ENCODE peak calls at places on chromosomes 13 and 19, in ten cellular contexts. E, I, H, K, U, P, Q, C, W and O are unnamed samples.

GRCh38 chr19:32676186-32676894 is 692 bp downstream of the RGS9BP start:
- DNase-seq in E (peak), I (no peak), H (no peak), K (no peak), U (no peak), P (no peak), Q (peak), C (no peak), W (peak), O (no peak)

GRCh38 chr19:10291554-10292205 is 1.9 kb downstream of the ICAM5 start:
- DNase-seq in E (no peak), I (no peak), H (no peak), K (no peak), U (no peak), P (peak), Q (no peak), C (no peak), W (no peak), O (no peak)

GRCh38 chr19:10516671-10517286 is 468 bp downstream of the S1PR5 start:
- DNase-seq in E (no peak), I (no peak), H (no peak), K (no peak), U (no peak), P (peak), Q (no peak), C (no peak), W (no peak), O (no peak)

GRCh38 chr19:32197896-32198882 is 147.2 kb upstream of the ZNF507 start:
- DNase-seq in E (no peak), I (no peak), H (no peak), K (no peak), U (no peak), P (no peak), Q (no peak), C (no peak), W (no peak), O (no peak)

GRCh38 chr13:49995535-49996165 is 1.2 kb upstream of the TRIM13 start:
- DNase-seq in E (no peak), I (no peak), H (no peak), K (no peak), U (no peak), P (no peak), Q (no peak), C (no peak), W (no peak), O (no peak)

GRCh38 chr19:892243-892996 is 567 bp downstream of the MED16 start:
- DNase-seq in E (no peak), I (no peak), H (no peak), K (no peak), U (no peak), P (no peak), Q (peak), C (no peak), W (no peak), O (no peak)

GRCh38 chr19:14149509-14149994 is 13.2 kb upstream of the ASF1B start:
- DNase-seq in E (no peak), I (peak), H (no peak), K (no peak), U (no peak), P (peak), Q (no peak), C (no peak), W (peak), O (no peak)

GRCh38 chr13:48233097-48233885 is at the start of gene ITM2B:
- DNase-seq in E (peak), I (no peak), H (no peak), K (no peak), U (peak), P (peak), Q (peak), C (no peak), W (peak), O (peak)

GRCh38 chr19:14161305-14161704 is 24.9 kb upstream of the ASF1B start:
- DNase-seq in E (no peak), I (no peak), H (no peak), K (no peak), U (no peak), P (peak), Q (no peak), C (no peak), W (no peak), O (no peak)

GRCh38 chr19:15397782-15398181 is 18.2 kb upstream of the AKAP8 start:
- DNase-seq in E (no peak), I (no peak), H (no peak), K (no peak), U (no peak), P (peak), Q (no peak), C (no peak), W (no peak), O (no peak)

GRCh38 chr13:22047785-22048104 is 376.9 kb downstream of the FGF9 start:
- DNase-seq in E (no peak), I (no peak), H (no peak), K (no peak), U (no peak), P (no peak), Q (no peak), C (no peak), W (no peak), O (no peak)

GRCh38 chr13:111846396-111847174 is 220.4 kb upstream of the SOX1 start:
- DNase-seq in E (no peak), I (no peak), H (no peak), K (no peak), U (peak), P (no peak), Q (no peak), C (no peak), W (no peak), O (no peak)

GRCh38 chr19:3227054-3227626 is 2.7 kb downstream of the CELF5 start:
- DNase-seq in E (no peak), I (no peak), H (no peak), K (no peak), U (no peak), P (no peak), Q (no peak), C (no peak), W (no peak), O (no peak)

GRCh38 chr19:29767039-29767735 is 44.6 kb upstream of the CCNE1 start:
- DNase-seq in E (no peak), I (no peak), H (no peak), K (no peak), U (no peak), P (peak), Q (no peak), C (no peak), W (no peak), O (no peak)

GRCh38 chr13:20171364-20171763 is 10.5 kb upstream of the GJA3 start:
- DNase-seq in E (no peak), I (no peak), H (no peak), K (no peak), U (no peak), P (no peak), Q (peak), C (no peak), W (no peak), O (no peak)

GRCh38 chr19:17385878-17386611 is 8.0 kb downstream of the CCDC194 start:
- DNase-seq in E (peak), I (peak), H (no peak), K (no peak), U (no peak), P (peak), Q (peak), C (no peak), W (peak), O (peak)

GRCh38 chr19:35641515-35642151 is at the start of gene ETV2:
- DNase-seq in E (no peak), I (no peak), H (no peak), K (no peak), U (no peak), P (peak), Q (peak), C (no peak), W (no peak), O (no peak)

GRCh38 chr13:40235160-40235796 is 431.2 kb downstream of the FOXO1 start:
- DNase-seq in E (no peak), I (no peak), H (no peak), K (no peak), U (no peak), P (no peak), Q (no peak), C (no peak), W (no peak), O (no peak)

GRCh38 chr13:109400192-109400591 is 386.2 kb downstream of the IRS2 start:
- DNase-seq in E (no peak), I (no peak), H (no peak), K (no peak), U (no peak), P (no peak), Q (no peak), C (no peak), W (no peak), O (no peak)

GRCh38 chr13:50521750-50522149 is 321.7 kb downstream of the DLEU7 start:
- DNase-seq in E (peak), I (no peak), H (no peak), K (no peak), U (peak), P (no peak), Q (no peak), C (no peak), W (no peak), O (peak)

GRCh38 chr13:31920301-31920818 is 111.2 kb upstream of the FRY start:
- DNase-seq in E (no peak), I (no peak), H (no peak), K (no peak), U (no peak), P (no peak), Q (no peak), C (no peak), W (no peak), O (no peak)

GRCh38 chr13:23674795-23675640 is 104.8 kb downstream of the TNFRSF19 start:
- DNase-seq in E (peak), I (no peak), H (no peak), K (peak), U (no peak), P (peak), Q (no peak), C (peak), W (no peak), O (no peak)

GRCh38 chr13:27958928-27959539 is 10.1 kb downstream of the CDX2 start:
- DNase-seq in E (no peak), I (no peak), H (no peak), K (no peak), U (no peak), P (peak), Q (no peak), C (no peak), W (no peak), O (no peak)

GRCh38 chr19:14555918-14556661 is 15.8 kb downstream of the NDUFB7 start:
- DNase-seq in E (peak), I (no peak), H (no peak), K (no peak), U (no peak), P (peak), Q (no peak), C (no peak), W (no peak), O (no peak)

GRCh38 chr13:98033277-98034247 is 80.1 kb downstream of the IPO5 start:
- DNase-seq in E (peak), I (no peak), H (no peak), K (no peak), U (no peak), P (peak), Q (peak), C (no peak), W (no peak), O (peak)

GRCh38 chr19:6211632-6212402 is 68.0 kb downstream of the MLLT1 start:
- DNase-seq in E (no peak), I (no peak), H (no peak), K (no peak), U (no peak), P (peak), Q (no peak), C (no peak), W (no peak), O (no peak)

GRCh38 chr13:99863789-99864626 is 107.6 kb downstream of the ZIC5 start:
- DNase-seq in E (no peak), I (no peak), H (no peak), K (no peak), U (no peak), P (no peak), Q (no peak), C (no peak), W (no peak), O (no peak)

GRCh38 chr19:16527971-16528521 is 14.2 kb downstream of the CHERP start:
- DNase-seq in E (peak), I (no peak), H (no peak), K (no peak), U (no peak), P (peak), Q (peak), C (no peak), W (peak), O (no peak)

GRCh38 chr13:73704587-73704986 is 429.6 kb downstream of the KLF12 start:
- DNase-seq in E (no peak), I (no peak), H (no peak), K (no peak), U (no peak), P (no peak), Q (peak), C (no peak), W (no peak), O (no peak)

GRCh38 chr13:59360108-59360507 is 803.6 kb downstream of the DIAPH3 start:
- DNase-seq in E (peak), I (no peak), H (no peak), K (no peak), U (no peak), P (peak), Q (peak), C (no peak), W (no peak), O (no peak)

GRCh38 chr13:65932587-65933239 is 1297.4 kb downstream of the PCDH9 start:
- DNase-seq in E (peak), I (no peak), H (no peak), K (no peak), U (no peak), P (peak), Q (no peak), C (no peak), W (no peak), O (peak)

GRCh38 chr19:33366127-33366526 is 7.4 kb upstream of the CEBPG start:
- DNase-seq in E (no peak), I (no peak), H (no peak), K (no peak), U (no peak), P (no peak), Q (no peak), C (no peak), W (no peak), O (no peak)